ENCODE peak calls at places on chromosomes 1 and 21, in seven cellular contexts. One of them, this sample, is unnamed.

GRCh38 chr21:32388306-32388705 is 4.5 kb downstream of the URB1 start:
- DNase-seq in ovary: no peak
- DNase-seq in cardiac fibroblast: no peak
- DNase-seq in activated CD8-positive, alpha-beta T cell treated with anti-CD3 and anti-CD28 coated beads for 36 hours: no peak
- DNase-seq in AG09309: no peak
- DNase-seq in GM10248: no peak
- DNase-seq in astrocyte of the cerebellum: no peak
- DNase-seq in this sample: no peak

GRCh38 chr1:228842094-228842775 is 107.0 kb downstream of the RHOU start:
- DNase-seq in cardiac fibroblast: peak; percentile 65
- DNase-seq in astrocyte of the cerebellum: peak; percentile 64
- DNase-seq in activated CD8-positive, alpha-beta T cell treated with anti-CD3 and anti-CD28 coated beads for 36 hours: no peak
- DNase-seq in ovary: peak; percentile 71
- DNase-seq in GM10248: no peak
- DNase-seq in AG09309: no peak
- DNase-seq in this sample: no peak

GRCh38 chr1:209853677-209854076 is 25.9 kb downstream of the UTP25 start:
- DNase-seq in cardiac fibroblast: no peak
- DNase-seq in astrocyte of the cerebellum: no peak
- DNase-seq in GM10248: no peak
- DNase-seq in activated CD8-positive, alpha-beta T cell treated with anti-CD3 and anti-CD28 coated beads for 36 hours: no peak
- DNase-seq in AG09309: no peak
- DNase-seq in ovary: no peak
- DNase-seq in this sample: no peak

GRCh38 chr1:10733967-10734366 is 62.5 kb downstream of the CASZ1 start:
- DNase-seq in activated CD8-positive, alpha-beta T cell treated with anti-CD3 and anti-CD28 coated beads for 36 hours: peak; percentile 88
- DNase-seq in astrocyte of the cerebellum: no peak
- DNase-seq in ovary: no peak
- DNase-seq in GM10248: peak; percentile 83
- DNase-seq in cardiac fibroblast: no peak
- DNase-seq in AG09309: no peak
- DNase-seq in this sample: peak; percentile 87

GRCh38 chr1:93177991-93178390 is 2.2 kb downstream of the TMED5 start:
- DNase-seq in ovary: no peak
- DNase-seq in astrocyte of the cerebellum: no peak
- DNase-seq in AG09309: no peak
- DNase-seq in cardiac fibroblast: peak; percentile 59
- DNase-seq in activated CD8-positive, alpha-beta T cell treated with anti-CD3 and anti-CD28 coated beads for 36 hours: no peak
- DNase-seq in GM10248: no peak
- DNase-seq in this sample: no peak

GRCh38 chr21:35294231-35294898 is 245.3 kb upstream of the RUNX1 start:
- DNase-seq in astrocyte of the cerebellum: no peak
- DNase-seq in ovary: no peak
- DNase-seq in cardiac fibroblast: no peak
- DNase-seq in AG09309: no peak
- DNase-seq in activated CD8-positive, alpha-beta T cell treated with anti-CD3 and anti-CD28 coated beads for 36 hours: peak; percentile 7
- DNase-seq in GM10248: no peak
- DNase-seq in this sample: no peak

GRCh38 chr1:82317671-82318070 is 516.9 kb downstream of the ADGRL2 start:
- DNase-seq in ovary: no peak
- DNase-seq in GM10248: no peak
- DNase-seq in astrocyte of the cerebellum: no peak
- DNase-seq in AG09309: no peak
- DNase-seq in activated CD8-positive, alpha-beta T cell treated with anti-CD3 and anti-CD28 coated beads for 36 hours: no peak
- DNase-seq in cardiac fibroblast: peak; percentile 74
- DNase-seq in this sample: no peak

GRCh38 chr1:199403421-199404116 is 623.9 kb upstream of the NR5A2 start:
- DNase-seq in GM10248: no peak
- DNase-seq in astrocyte of the cerebellum: peak; percentile 97
- DNase-seq in activated CD8-positive, alpha-beta T cell treated with anti-CD3 and anti-CD28 coated beads for 36 hours: no peak
- DNase-seq in cardiac fibroblast: peak; percentile 8
- DNase-seq in AG09309: peak; percentile 95
- DNase-seq in ovary: no peak
- DNase-seq in this sample: no peak

GRCh38 chr1:2108213-2108876 is 58.1 kb downstream of the PRKCZ start:
- DNase-seq in astrocyte of the cerebellum: no peak
- DNase-seq in cardiac fibroblast: peak; percentile 51
- DNase-seq in AG09309: no peak
- DNase-seq in GM10248: no peak
- DNase-seq in ovary: no peak
- DNase-seq in activated CD8-positive, alpha-beta T cell treated with anti-CD3 and anti-CD28 coated beads for 36 hours: peak; percentile 21
- DNase-seq in this sample: peak; percentile 61
- TF ChIP-seq CTCF in astrocyte of the cerebellum: peak; percentile 65
- TF ChIP-seq CTCF in cardiac fibroblast: peak; percentile 65
- TF ChIP-seq CTCF in AG09309: peak; percentile 57
- TF ChIP-seq CTCF in GM10248: peak; percentile 35
- TF ChIP-seq CTCF in ovary: no peak
- TF ChIP-seq CTCF in activated CD8-positive, alpha-beta T cell treated with anti-CD3 and anti-CD28 coated beads for 36 hours: peak; percentile 24
- TF ChIP-seq CTCF in this sample: peak; percentile 44

GRCh38 chr1:119646521-119647227 is 1.4 kb downstream of the ZNF697 start:
- DNase-seq in AG09309: peak; percentile 41
- DNase-seq in astrocyte of the cerebellum: peak; percentile 53
- DNase-seq in cardiac fibroblast: peak; percentile 85
- DNase-seq in ovary: no peak
- DNase-seq in GM10248: no peak
- DNase-seq in activated CD8-positive, alpha-beta T cell treated with anti-CD3 and anti-CD28 coated beads for 36 hours: peak; percentile 3
- DNase-seq in this sample: no peak

GRCh38 chr1:119648620-119649004 is 546 bp upstream of the ZNF697 start:
- DNase-seq in astrocyte of the cerebellum: no peak
- DNase-seq in activated CD8-positive, alpha-beta T cell treated with anti-CD3 and anti-CD28 coated beads for 36 hours: no peak
- DNase-seq in GM10248: no peak
- DNase-seq in ovary: no peak
- DNase-seq in cardiac fibroblast: no peak
- DNase-seq in AG09309: no peak
- DNase-seq in this sample: no peak

GRCh38 chr1:119651133-119651532 is 3.1 kb upstream of the ZNF697 start:
- DNase-seq in AG09309: no peak
- DNase-seq in activated CD8-positive, alpha-beta T cell treated with anti-CD3 and anti-CD28 coated beads for 36 hours: no peak
- DNase-seq in astrocyte of the cerebellum: no peak
- DNase-seq in ovary: no peak
- DNase-seq in GM10248: no peak
- DNase-seq in cardiac fibroblast: no peak
- DNase-seq in this sample: no peak

GRCh38 chr1:119647734-119648619 is at the start of gene ZNF697:
- DNase-seq in AG09309: peak; percentile 95
- DNase-seq in cardiac fibroblast: peak; percentile 98
- DNase-seq in GM10248: peak; percentile 82
- DNase-seq in ovary: peak; percentile 97
- DNase-seq in astrocyte of the cerebellum: peak; percentile 88
- DNase-seq in activated CD8-positive, alpha-beta T cell treated with anti-CD3 and anti-CD28 coated beads for 36 hours: peak; percentile 43
- DNase-seq in this sample: peak; percentile 84

DNA sequence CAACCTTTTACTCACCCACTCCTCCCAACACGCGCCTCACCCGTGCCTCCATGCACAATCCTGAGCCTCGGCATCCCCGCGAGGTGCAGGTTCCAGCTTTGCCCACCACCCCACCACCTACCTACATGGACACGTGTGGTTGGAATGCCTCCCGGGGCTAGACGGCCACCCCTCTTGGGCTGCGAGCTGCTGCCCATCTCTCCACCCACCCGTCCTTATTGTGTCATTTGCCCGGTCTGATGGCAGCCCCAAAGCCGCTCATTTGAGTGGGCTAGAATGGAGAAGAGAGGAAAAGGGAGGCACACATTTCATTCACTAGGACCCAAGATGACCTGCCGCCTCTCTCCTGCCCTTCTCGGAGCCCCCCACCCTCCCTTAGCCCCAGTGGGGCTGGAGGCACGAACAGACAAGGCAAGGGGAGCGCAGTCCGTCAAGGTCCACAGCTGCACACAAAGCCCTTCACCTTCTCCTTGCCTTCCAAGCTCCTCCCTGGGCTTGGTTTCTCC is 785 bp downstream of the ZNF697 start:
- DNase-seq in astrocyte of the cerebellum: no peak
- DNase-seq in AG09309: no peak
- DNase-seq in activated CD8-positive, alpha-beta T cell treated with anti-CD3 and anti-CD28 coated beads for 36 hours: peak; percentile 6
- DNase-seq in ovary: no peak
- DNase-seq in GM10248: no peak
- DNase-seq in cardiac fibroblast: no peak
- DNase-seq in this sample: no peak
- TF ChIP-seq CTCF in astrocyte of the cerebellum: no peak
- TF ChIP-seq CTCF in AG09309: no peak
- TF ChIP-seq CTCF in activated CD8-positive, alpha-beta T cell treated with anti-CD3 and anti-CD28 coated beads for 36 hours: no peak
- TF ChIP-seq CTCF in ovary: no peak
- TF ChIP-seq CTCF in GM10248: no peak
- TF ChIP-seq CTCF in cardiac fibroblast: no peak
- TF ChIP-seq CTCF in this sample: no peak

DNA sequence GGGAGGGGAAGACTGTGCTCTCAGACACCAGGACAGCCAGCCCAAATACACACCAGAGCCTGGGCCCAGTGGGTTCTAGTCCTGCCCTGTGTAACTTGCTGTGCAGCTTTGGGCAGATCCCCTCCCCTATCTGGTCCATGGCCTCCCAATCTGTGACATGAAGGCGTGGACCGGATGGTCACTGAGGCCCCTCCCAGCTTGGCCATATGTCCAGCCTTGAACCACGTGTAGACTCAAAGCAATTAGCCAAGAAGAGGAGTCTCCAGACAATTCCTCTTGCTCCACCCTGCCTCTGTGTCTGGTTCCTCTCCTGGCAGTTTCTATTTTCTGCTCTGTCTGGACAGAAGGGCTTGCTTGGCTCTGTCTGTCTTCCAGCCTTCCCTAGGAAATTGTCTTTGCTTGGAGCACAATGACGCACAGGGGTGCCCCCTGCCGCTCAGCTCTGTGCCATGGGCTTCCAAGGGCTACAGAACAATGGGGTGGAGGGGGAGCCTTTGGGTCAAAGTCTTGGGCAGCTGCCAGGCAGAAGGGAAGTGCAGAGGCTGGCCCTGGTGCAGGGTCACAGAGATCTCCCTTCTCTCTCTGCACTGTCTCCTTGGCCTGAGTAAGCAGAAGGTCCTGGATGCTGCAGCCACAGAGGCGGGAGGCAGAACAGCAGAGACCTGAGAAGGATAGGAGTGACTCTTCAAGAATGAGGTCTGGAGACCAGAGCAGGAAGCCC is 66.1 kb downstream of the TENT5C start:
- DNase-seq in astrocyte of the cerebellum: no peak
- DNase-seq in GM10248: no peak
- DNase-seq in AG09309: no peak
- DNase-seq in ovary: peak; percentile 73
- DNase-seq in activated CD8-positive, alpha-beta T cell treated with anti-CD3 and anti-CD28 coated beads for 36 hours: no peak
- DNase-seq in cardiac fibroblast: peak; percentile 34
- DNase-seq in this sample: no peak
- TF ChIP-seq CTCF in astrocyte of the cerebellum: peak; percentile 45
- TF ChIP-seq CTCF in GM10248: no peak
- TF ChIP-seq CTCF in AG09309: no peak
- TF ChIP-seq CTCF in ovary: no peak
- TF ChIP-seq CTCF in activated CD8-positive, alpha-beta T cell treated with anti-CD3 and anti-CD28 coated beads for 36 hours: no peak
- TF ChIP-seq CTCF in cardiac fibroblast: peak; percentile 22
- TF ChIP-seq CTCF in this sample: peak; percentile 1

GRCh38 chr1:38743184-38743583 is 116.4 kb downstream of the RRAGC start:
- DNase-seq in activated CD8-positive, alpha-beta T cell treated with anti-CD3 and anti-CD28 coated beads for 36 hours: no peak
- DNase-seq in cardiac fibroblast: no peak
- DNase-seq in GM10248: no peak
- DNase-seq in astrocyte of the cerebellum: no peak
- DNase-seq in ovary: no peak
- DNase-seq in AG09309: no peak
- DNase-seq in this sample: no peak

GRCh38 chr1:38745476-38746410 is 113.8 kb downstream of the RRAGC start:
- DNase-seq in astrocyte of the cerebellum: no peak
- DNase-seq in GM10248: no peak
- DNase-seq in AG09309: no peak
- DNase-seq in cardiac fibroblast: no peak
- DNase-seq in ovary: no peak
- DNase-seq in activated CD8-positive, alpha-beta T cell treated with anti-CD3 and anti-CD28 coated beads for 36 hours: peak; percentile 33
- DNase-seq in this sample: no peak

GRCh38 chr1:38744452-38745350 is 114.9 kb downstream of the RRAGC start:
- DNase-seq in GM10248: no peak
- DNase-seq in cardiac fibroblast: no peak
- DNase-seq in ovary: no peak
- DNase-seq in astrocyte of the cerebellum: no peak
- DNase-seq in activated CD8-positive, alpha-beta T cell treated with anti-CD3 and anti-CD28 coated beads for 36 hours: no peak
- DNase-seq in AG09309: no peak
- DNase-seq in this sample: no peak

GRCh38 chr1:38746413-38746812 is 113.2 kb downstream of the RRAGC start:
- DNase-seq in AG09309: no peak
- DNase-seq in astrocyte of the cerebellum: no peak
- DNase-seq in ovary: no peak
- DNase-seq in cardiac fibroblast: no peak
- DNase-seq in GM10248: no peak
- DNase-seq in activated CD8-positive, alpha-beta T cell treated with anti-CD3 and anti-CD28 coated beads for 36 hours: no peak
- DNase-seq in this sample: no peak

GRCh38 chr1:38746966-38747600 is 112.5 kb downstream of the RRAGC start:
- DNase-seq in astrocyte of the cerebellum: no peak
- DNase-seq in AG09309: no peak
- DNase-seq in cardiac fibroblast: no peak
- DNase-seq in ovary: no peak
- DNase-seq in activated CD8-positive, alpha-beta T cell treated with anti-CD3 and anti-CD28 coated beads for 36 hours: no peak
- DNase-seq in GM10248: no peak
- DNase-seq in this sample: no peak
- TF ChIP-seq CTCF in astrocyte of the cerebellum: no peak
- TF ChIP-seq CTCF in AG09309: no peak
- TF ChIP-seq CTCF in cardiac fibroblast: no peak
- TF ChIP-seq CTCF in ovary: no peak
- TF ChIP-seq CTCF in activated CD8-positive, alpha-beta T cell treated with anti-CD3 and anti-CD28 coated beads for 36 hours: no peak
- TF ChIP-seq CTCF in GM10248: no peak
- TF ChIP-seq CTCF in this sample: no peak

GRCh38 chr21:44076316-44076715 is 30.9 kb upstream of the PWP2 start:
- DNase-seq in GM10248: no peak
- DNase-seq in astrocyte of the cerebellum: no peak
- DNase-seq in cardiac fibroblast: no peak
- DNase-seq in ovary: no peak
- DNase-seq in activated CD8-positive, alpha-beta T cell treated with anti-CD3 and anti-CD28 coated beads for 36 hours: no peak
- DNase-seq in AG09309: no peak
- DNase-seq in this sample: no peak

GRCh38 chr21:44072111-44072510 is 35.1 kb upstream of the PWP2 start:
- DNase-seq in astrocyte of the cerebellum: no peak
- DNase-seq in GM10248: no peak
- DNase-seq in AG09309: no peak
- DNase-seq in cardiac fibroblast: no peak
- DNase-seq in activated CD8-positive, alpha-beta T cell treated with anti-CD3 and anti-CD28 coated beads for 36 hours: no peak
- DNase-seq in ovary: no peak
- DNase-seq in this sample: no peak

GRCh38 chr21:44070391-44070790 is 36.8 kb upstream of the PWP2 start:
- DNase-seq in ovary: no peak
- DNase-seq in activated CD8-positive, alpha-beta T cell treated with anti-CD3 and anti-CD28 coated beads for 36 hours: no peak
- DNase-seq in GM10248: no peak
- DNase-seq in astrocyte of the cerebellum: no peak
- DNase-seq in cardiac fibroblast: no peak
- DNase-seq in AG09309: no peak
- DNase-seq in this sample: no peak

GRCh38 chr21:44071359-44072104 is 35.7 kb upstream of the PWP2 start:
- DNase-seq in AG09309: no peak
- DNase-seq in ovary: no peak
- DNase-seq in GM10248: no peak
- DNase-seq in activated CD8-positive, alpha-beta T cell treated with anti-CD3 and anti-CD28 coated beads for 36 hours: no peak
- DNase-seq in cardiac fibroblast: no peak
- DNase-seq in astrocyte of the cerebellum: no peak
- DNase-seq in this sample: no peak

DNA sequence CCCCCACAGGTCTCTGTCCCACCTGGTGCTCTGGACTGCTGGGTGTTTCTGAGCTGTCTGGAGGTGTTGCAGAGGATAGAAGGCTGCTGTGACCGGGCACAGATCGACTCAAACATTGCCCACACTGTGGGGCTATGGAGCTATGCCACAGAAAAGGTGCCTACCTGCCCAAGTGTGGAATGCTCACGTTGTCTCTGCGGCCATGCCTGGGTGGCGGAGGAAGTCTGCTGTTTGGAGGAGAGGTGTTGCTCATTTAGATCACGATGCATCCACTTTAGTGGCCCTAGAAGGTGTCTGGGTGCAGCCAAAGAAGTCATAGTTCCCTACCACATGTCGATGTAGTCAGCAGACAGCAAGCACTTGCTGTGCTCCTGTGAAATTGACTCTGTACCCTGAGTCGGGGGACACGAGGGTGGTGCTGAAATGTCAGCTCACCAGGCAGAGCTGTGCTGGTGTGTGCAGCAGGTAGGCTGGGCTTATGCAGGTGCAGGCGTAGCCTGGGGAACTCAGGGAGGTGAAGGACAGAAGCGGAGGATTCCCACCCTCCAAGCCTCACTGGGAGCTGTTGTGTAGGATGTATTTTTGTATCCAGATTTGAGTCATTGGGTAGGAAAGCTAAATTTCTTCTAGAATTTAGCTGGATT is 32.8 kb upstream of the PWP2 start:
- DNase-seq in GM10248: no peak
- DNase-seq in cardiac fibroblast: no peak
- DNase-seq in AG09309: no peak
- DNase-seq in ovary: no peak
- DNase-seq in astrocyte of the cerebellum: no peak
- DNase-seq in activated CD8-positive, alpha-beta T cell treated with anti-CD3 and anti-CD28 coated beads for 36 hours: peak; percentile 25
- DNase-seq in this sample: no peak
- TF ChIP-seq CTCF in GM10248: no peak
- TF ChIP-seq CTCF in cardiac fibroblast: no peak
- TF ChIP-seq CTCF in AG09309: no peak
- TF ChIP-seq CTCF in ovary: no peak
- TF ChIP-seq CTCF in astrocyte of the cerebellum: no peak
- TF ChIP-seq CTCF in activated CD8-positive, alpha-beta T cell treated with anti-CD3 and anti-CD28 coated beads for 36 hours: no peak
- TF ChIP-seq CTCF in this sample: no peak